ENCODE peak calls at places on chromosomes 13 and 19, in four cellular contexts. P is A549, E is H1, N is K562. B is an unnamed sample.

GRCh38 chr19:50252111-50252886 is 48.9 kb downstream of the MYH14 start:
- DNase-seq in N (peak), P (no peak), E (no peak), B (no peak)

GRCh38 chr19:44748426-44749254 is at the start of gene BCL3:
- DNase-seq in P (no peak), N (peak), E (no peak), B (no peak)

GRCh38 chr19:55210120-55210493 is 806 bp upstream of the PTPRH start:
- DNase-seq in N (no peak), P (peak), E (no peak), B (peak)

GRCh38 chr13:111393221-111393790 is 72.9 kb downstream of the TEX29 start:
- DNase-seq in E (no peak), N (no peak), P (no peak), B (no peak)

GRCh38 chr19:51607920-51608562 is 22.2 kb downstream of the SIGLEC5 start:
- DNase-seq in N (peak), P (no peak), E (peak), B (peak)

GRCh38 chr13:33494596-33495214 is 209.2 kb upstream of the STARD13 start:
- DNase-seq in N (peak), E (no peak), P (no peak), B (peak)

GRCh38 chr13:83168575-83168974 is 713.7 kb downstream of the SLITRK1 start:
- DNase-seq in E (no peak), N (no peak), P (no peak), B (no peak)

GRCh38 chr13:97515643-97516042 is 81.7 kb downstream of the RAP2A start:
- DNase-seq in P (no peak), E (no peak), N (no peak), B (no peak)

GRCh38 chr13:23385931-23386330 is 47.6 kb downstream of the SACS start:
- DNase-seq in N (no peak), E (no peak), P (no peak), B (no peak)

GRCh38 chr13:20582026-20582425 is 15.1 kb downstream of the IFT88 start:
- DNase-seq in N (no peak), P (no peak), E (no peak), B (no peak)

GRCh38 chr13:49749852-49750251 is 42.6 kb downstream of the KPNA3 start:
- DNase-seq in P (no peak), E (no peak), N (no peak), B (no peak)

DNA sequence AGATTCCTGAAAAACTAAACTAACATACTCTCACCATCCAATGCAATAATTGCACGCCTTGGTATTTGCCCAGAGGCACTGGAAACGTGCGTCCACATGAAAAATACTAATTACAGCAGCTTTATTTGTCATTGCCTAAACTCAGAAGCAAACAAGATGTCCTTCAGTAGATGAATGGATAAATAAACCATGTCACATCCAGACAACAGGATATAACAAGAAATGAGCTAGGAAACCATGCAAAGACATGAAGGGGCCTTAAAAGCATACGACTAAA is 25.0 kb downstream of the ELL start:
- DNase-seq in P (no peak), E (no peak), N (no peak), B (no peak)
- TF ChIP-seq PHF8 in P (no peak), E (no peak), N (no peak), B (no peak)

GRCh38 chr13:79336971-79337370 is 69.1 kb downstream of the RBM26 start:
- DNase-seq in E (no peak), P (no peak), N (no peak), B (no peak)

GRCh38 chr13:79346300-79346914 is 59.6 kb downstream of the RBM26 start:
- DNase-seq in P (no peak), N (no peak), E (no peak), B (no peak)

GRCh38 chr13:79338343-79338742 is 67.7 kb downstream of the RBM26 start:
- DNase-seq in E (no peak), N (no peak), P (no peak), B (no peak)

GRCh38 chr13:79341202-79341601 is 64.9 kb downstream of the RBM26 start:
- DNase-seq in P (no peak), N (no peak), E (no peak), B (no peak)

DNA sequence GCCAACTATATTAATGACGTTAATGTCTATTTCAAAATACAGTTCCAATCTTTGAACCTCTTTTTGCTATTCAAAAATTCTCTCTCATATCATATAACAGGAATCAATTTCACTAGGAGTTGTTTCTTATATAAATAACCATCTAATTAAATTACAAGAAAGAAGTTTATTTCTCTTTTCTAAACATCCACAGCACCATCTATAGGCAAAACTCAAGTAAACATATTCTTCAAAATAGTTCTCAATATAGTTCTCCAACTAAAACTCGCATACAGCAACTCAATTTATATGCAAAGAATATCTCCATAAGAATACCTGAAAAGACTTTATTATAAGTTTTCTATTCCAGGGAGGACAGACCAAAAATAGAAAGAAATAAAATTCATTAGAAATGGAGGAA is 65.6 kb downstream of the RBM26 start:
- DNase-seq in P (no peak), E (no peak), N (no peak), B (no peak)
- TF ChIP-seq PHF8 in P (no peak), E (no peak), N (no peak), B (no peak)

GRCh38 chr13:27971776-27972618 is 2.9 kb upstream of the CDX2 start:
- DNase-seq in E (no peak), P (no peak), N (no peak), B (no peak)

GRCh38 chr13:27969866-27970229 is 733 bp upstream of the CDX2 start:
- DNase-seq in P (no peak), N (no peak), E (no peak), B (no peak)

GRCh38 chr13:27971236-27971645 is 2.1 kb upstream of the CDX2 start:
- DNase-seq in N (no peak), P (no peak), E (no peak), B (no peak)

GRCh38 chr13:27969073-27969865 is at the start of gene CDX2:
- DNase-seq in N (no peak), E (no peak), P (no peak), B (no peak)

DNA sequence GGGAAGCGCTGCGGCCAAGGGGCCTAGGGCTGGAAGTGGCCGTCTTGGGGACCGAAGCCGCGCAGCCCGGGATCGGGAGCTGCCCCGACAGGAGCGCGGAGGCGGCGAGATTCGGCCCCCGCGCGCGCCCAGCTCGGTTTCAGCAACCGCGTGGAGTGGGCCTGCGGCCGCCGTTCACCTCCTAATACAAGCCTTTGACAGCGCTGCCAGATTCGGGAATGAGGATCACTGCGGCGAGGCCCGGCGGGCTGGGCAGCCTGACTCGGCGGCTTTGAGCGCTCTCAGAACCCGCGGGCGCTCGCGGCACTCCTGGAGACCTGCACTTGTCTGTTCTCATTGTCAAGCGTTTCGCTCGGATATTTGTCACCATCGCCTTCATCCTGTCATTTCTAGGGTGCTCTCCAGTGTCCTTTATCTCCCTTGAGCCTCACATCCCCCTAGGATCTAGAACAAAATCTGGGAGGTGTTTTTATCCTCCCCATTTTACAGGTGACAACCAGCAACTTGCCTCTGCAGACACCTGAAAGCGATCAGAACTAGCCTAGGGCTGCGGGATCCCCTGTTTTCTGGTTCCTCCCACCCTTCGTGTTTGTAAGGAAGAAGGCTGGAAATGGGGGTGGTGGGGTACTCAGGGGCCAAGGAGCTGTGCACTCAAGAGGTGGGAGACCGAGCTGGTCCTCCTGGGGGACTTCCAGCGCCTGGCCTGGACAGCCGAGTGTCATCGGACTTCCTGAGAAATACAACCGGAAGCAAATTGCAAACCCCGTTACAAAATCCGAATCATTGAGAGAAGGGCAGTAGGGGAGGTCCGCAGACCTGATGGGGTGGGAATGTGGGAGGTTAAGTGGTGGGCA is 1.5 kb upstream of the CDX2 start:
- DNase-seq in N (no peak), P (no peak), E (no peak), B (no peak)
- TF ChIP-seq PHF8 in N (no peak), P (no peak), E (no peak), B (no peak)

DNA sequence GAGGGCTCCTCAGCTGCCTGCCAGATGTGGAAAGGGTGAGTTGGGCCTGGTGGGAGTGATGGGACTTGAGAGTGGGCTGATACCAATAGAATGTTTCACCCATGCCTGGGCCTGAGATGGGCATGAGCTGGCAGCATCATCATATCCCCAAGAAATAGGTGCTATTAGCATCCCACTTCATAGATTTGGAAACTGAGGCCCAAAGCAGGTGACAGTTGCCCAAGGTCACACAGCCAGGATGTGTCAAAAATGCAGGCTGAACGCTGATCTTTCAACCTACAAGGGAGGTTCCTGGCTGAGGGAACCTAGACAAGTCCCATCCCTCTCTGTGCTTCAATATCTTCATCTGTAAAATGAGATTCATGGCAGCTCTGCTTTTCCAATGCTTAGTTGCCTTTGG is 4.6 kb downstream of the SYDE1 start:
- DNase-seq in N (no peak), P (no peak), E (no peak), B (no peak)
- TF ChIP-seq PHF8 in N (no peak), P (no peak), E (no peak), B (no peak)

DNA sequence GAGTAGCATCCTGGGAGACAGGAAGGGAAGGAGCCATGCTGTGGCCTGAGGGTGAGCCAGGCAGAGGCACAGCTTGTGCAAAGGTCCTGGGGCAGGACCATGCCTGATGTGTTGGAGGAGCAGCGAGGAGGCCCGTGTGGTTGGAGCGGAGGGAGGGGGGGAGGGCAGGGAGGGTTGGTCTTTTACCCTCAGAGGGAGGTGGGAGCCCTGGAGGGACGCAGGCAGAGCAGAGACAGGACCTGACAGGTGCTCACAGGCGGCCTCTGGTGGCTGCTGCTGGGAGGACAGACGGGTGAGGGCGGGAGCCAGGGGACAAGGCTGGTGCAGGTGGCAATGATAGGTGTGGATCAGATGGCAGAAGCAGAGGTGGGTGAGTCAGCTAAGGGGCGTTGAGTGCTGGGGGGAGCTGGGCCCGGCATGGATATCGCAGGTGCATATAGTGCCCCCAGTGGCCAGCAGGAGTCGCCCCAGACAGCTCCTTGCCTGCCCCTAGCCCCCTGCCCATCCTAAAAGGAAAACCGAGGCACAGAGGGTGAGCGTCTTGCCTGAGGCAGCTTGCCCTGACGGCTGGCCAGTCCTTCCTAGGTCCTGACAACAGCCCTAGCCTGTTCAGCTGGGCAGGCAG is 9.8 kb upstream of the GNA15 start:
- DNase-seq in P (peak), N (peak), E (peak), B (peak)
- TF ChIP-seq PHF8 in P (no peak), N (no peak), E (no peak), B (no peak)

DNA sequence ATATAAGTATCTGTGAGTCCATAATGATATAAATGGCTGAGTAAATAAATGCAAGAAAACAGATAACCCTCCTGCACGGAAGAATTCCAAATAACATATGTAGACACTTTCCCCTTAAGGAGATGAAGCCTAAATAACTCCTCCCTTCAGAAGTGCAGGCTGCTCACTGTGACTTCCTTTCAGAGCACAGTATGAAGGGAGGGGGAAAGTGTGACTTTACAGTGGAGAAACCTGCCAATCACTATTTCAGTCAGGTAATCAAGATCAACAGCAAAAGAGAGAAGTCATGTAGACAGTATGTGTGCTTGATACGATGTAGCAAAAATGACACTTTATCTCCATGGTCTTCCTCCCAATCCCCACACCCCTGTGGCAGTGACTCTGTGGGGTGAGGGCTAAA is 7.1 kb downstream of the GGACT start:
- DNase-seq in E (no peak), P (no peak), N (no peak), B (no peak)
- TF ChIP-seq PHF8 in E (no peak), P (no peak), N (no peak), B (no peak)

DNA sequence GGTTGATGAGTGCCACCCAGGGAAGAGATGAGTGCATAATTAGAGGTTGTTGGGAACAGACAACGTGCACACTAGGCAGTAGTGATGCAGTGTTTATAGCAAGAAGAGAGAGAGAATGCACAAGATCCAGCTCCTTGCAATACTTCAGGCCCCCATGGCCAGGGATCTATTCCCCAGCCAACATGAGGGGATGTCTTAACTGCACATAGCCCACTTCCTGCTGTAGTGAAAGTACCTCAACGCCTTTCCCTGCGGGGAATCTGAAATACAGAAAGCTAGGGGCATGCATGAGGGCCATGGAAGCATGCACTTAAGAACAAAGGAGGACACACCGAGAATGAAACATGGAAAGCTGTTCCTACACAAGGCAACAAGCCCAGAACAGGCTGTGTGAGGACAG is 636.7 kb upstream of the GPC6 start:
- DNase-seq in E (no peak), P (no peak), N (no peak), B (no peak)
- TF ChIP-seq PHF8 in E (no peak), P (no peak), N (no peak), B (no peak)

GRCh38 chr19:14478113-14478545 is 3.0 kb upstream of the PTGER1 start:
- DNase-seq in E (no peak), N (no peak), P (no peak), B (no peak)

GRCh38 chr19:14480695-14481069 is 5.5 kb upstream of the PTGER1 start:
- DNase-seq in P (no peak), N (no peak), E (no peak), B (no peak)

GRCh38 chr19:14479985-14480694 is 5.0 kb upstream of the PTGER1 start:
- DNase-seq in P (peak), N (peak), E (no peak), B (no peak)

GRCh38 chr19:14477417-14478112 is 2.4 kb upstream of the PTGER1 start:
- DNase-seq in N (no peak), E (no peak), P (no peak), B (no peak)

DNA sequence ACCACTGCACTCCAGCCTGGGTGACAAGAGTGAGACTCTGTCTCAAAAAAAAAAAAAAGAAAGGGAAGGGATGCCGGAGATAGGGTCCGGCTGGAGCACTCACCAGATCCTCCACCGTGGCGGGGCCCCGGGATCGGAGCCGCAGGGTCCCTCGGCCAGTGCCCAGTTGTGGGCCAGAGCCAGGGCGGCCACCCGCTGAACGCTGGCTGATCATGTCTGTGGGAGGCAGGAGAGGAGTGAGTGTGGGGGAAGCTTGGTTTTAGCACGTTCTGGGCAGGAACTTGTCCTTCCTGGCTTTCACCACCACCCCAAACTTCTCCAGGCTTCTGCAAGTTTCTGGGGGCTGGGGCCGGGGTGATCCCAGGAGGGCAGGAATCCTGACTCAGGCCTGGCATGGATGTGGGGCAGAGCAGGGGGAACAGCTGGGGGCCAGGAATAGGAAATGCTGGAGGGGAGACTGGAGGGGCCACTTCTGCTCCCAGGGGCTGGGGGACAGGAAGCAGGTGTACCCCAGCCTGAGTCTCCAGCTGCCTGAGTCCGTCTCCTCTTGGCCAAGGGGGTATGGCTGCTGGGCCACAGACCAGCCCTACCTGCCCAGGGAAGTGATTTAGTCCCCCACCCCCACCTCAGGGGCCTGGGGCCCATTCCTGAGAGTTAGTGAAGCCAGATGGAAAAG is 4.3 kb upstream of the PTGER1 start:
- DNase-seq in E (no peak), P (no peak), N (no peak), B (no peak)
- TF ChIP-seq PHF8 in E (no peak), P (no peak), N (no peak), B (no peak)

B was measured in HepG2.